ENCODE peak calls at places on chromosome 2, in five cellular contexts. W is H9, G is neuronal stem cell, U is H1, S is IMR-90. V is an unnamed sample.

GRCh38 chr2:238600506-238601432 is 174.0 kb downstream of the ASB1 start:
- DNase-seq in S (no peak), W (no peak), U (no peak), G (no peak), V (no peak)

GRCh38 chr2:36367497-36368353 is 12.1 kb downstream of the CRIM1 start:
- DNase-seq in W (no peak), S (no peak), U (no peak), G (no peak), V (peak; percentile 24)

GRCh38 chr2:209331291-209331844 is 92.5 kb upstream of the MAP2 start:
- DNase-seq in U (no peak), S (peak; percentile 28), W (no peak), G (no peak), V (peak; percentile 45)

GRCh38 chr2:181639686-181640085 is 17.2 kb downstream of the CERKL start:
- DNase-seq in G (no peak), W (no peak), S (no peak), U (no peak), V (no peak)

GRCh38 chr2:25981596-25982272 is 563 bp downstream of the KIF3C start:
- DNase-seq in S (no peak), U (peak; percentile 54), W (peak; percentile 45), G (no peak), V (peak; percentile 34)

GRCh38 chr2:160290590-160290989 is 90.5 kb upstream of the ITGB6 start:
- DNase-seq in W (no peak), G (no peak), S (no peak), U (no peak), V (no peak)

GRCh38 chr2:121771976-121772742 is 16.7 kb downstream of the TSN start:
- DNase-seq in U (no peak), S (peak; percentile 32), G (no peak), W (no peak), V (no peak)

GRCh38 chr2:88250402-88250801 is 80.3 kb downstream of the THNSL2 start:
- DNase-seq in U (no peak), G (no peak), S (no peak), W (no peak), V (no peak)

GRCh38 chr2:207928079-207928478 is 97.2 kb downstream of the PLEKHM3 start:
- DNase-seq in W (no peak), S (no peak), U (no peak), G (no peak), V (no peak)

GRCh38 chr2:127771756-127772155 is 39.2 kb downstream of the WDR33 start:
- DNase-seq in U (no peak), G (no peak), S (peak; percentile 70), W (no peak), V (peak; percentile 51)

GRCh38 chr2:135664623-135665068 is 77.0 kb upstream of the UBXN4 start:
- DNase-seq in G (no peak), W (no peak), U (no peak), S (peak; percentile 29), V (no peak)

GRCh38 chr2:218878941-218879761 is 1.5 kb upstream of the WNT10A start:
- DNase-seq in S (no peak), W (no peak), U (no peak), G (no peak), V (no peak)

GRCh38 chr2:191688934-191689695 is 11.2 kb downstream of the NABP1 start:
- DNase-seq in W (no peak), G (no peak), U (no peak), S (peak; percentile 80), V (peak; percentile 56)

GRCh38 chr2:136306801-136307200 is 188.9 kb upstream of the CXCR4 start:
- DNase-seq in S (no peak), U (no peak), G (no peak), W (no peak), V (no peak)

GRCh38 chr2:160694221-160694620 is 200.6 kb upstream of the RBMS1 start:
- DNase-seq in U (no peak), W (no peak), G (no peak), S (no peak), V (no peak)

GRCh38 chr2:75592028-75592427 is 31.3 kb upstream of the EVA1A start:
- DNase-seq in U (no peak), S (peak; percentile 76), G (no peak), W (no peak), V (peak; percentile 92)

GRCh38 chr2:1561259-1561658 is 148.0 kb downstream of the TPO start:
- DNase-seq in W (no peak), U (no peak), G (no peak), S (no peak), V (no peak)

GRCh38 chr2:146481629-146482028 is 1363.2 kb upstream of the ACVR2A start:
- DNase-seq in W (no peak), S (peak; percentile 52), U (no peak), G (no peak), V (no peak)

GRCh38 chr2:127176371-127177311 is 43.5 kb downstream of the CYP27C1 start:
- DNase-seq in W (no peak), G (no peak), U (no peak), S (peak; percentile 32), V (no peak)

GRCh38 chr2:118846667-118847446 is 591 bp downstream of the EN1 start:
- DNase-seq in G (peak; percentile 36), W (peak; percentile 45), S (no peak), U (peak; percentile 59), V (no peak)

GRCh38 chr2:17539993-17540812 is at the start of gene VSNL1:
- DNase-seq in G (peak; percentile 93), U (peak; percentile 94), S (peak; percentile 68), W (peak; percentile 97), V (peak; percentile 92)

GRCh38 chr2:235493402-235493774 is 455 bp upstream of the AGAP1 start:
- DNase-seq in U (no peak), S (peak; percentile 35), G (no peak), W (no peak), V (peak; percentile 74)

GRCh38 chr2:119696494-119697030 is 17.6 kb downstream of the TMEM177 start:
- DNase-seq in U (no peak), S (no peak), G (no peak), W (no peak), V (no peak)

GRCh38 chr2:141741652-141742051 is 389.2 kb downstream of the LRP1B start:
- DNase-seq in S (no peak), G (no peak), U (no peak), W (no peak), V (no peak)

GRCh38 chr2:80199504-80199903 is 105.0 kb downstream of the LRRTM1 start:
- DNase-seq in S (no peak), G (no peak), U (no peak), W (no peak), V (no peak)

GRCh38 chr2:16626997-16627605 is 38.5 kb downstream of the CYRIA start:
- DNase-seq in W (no peak), U (no peak), G (no peak), S (no peak), V (no peak)

GRCh38 chr2:185279999-185280398 is 458.6 kb upstream of the FSIP2 start:
- DNase-seq in W (no peak), G (no peak), S (peak; percentile 3), U (no peak), V (no peak)

GRCh38 chr2:44941551-44942234 is at the start of gene SIX3:
- DNase-seq in G (peak; percentile 94), W (peak; percentile 74), S (no peak), U (no peak), V (no peak)

GRCh38 chr2:148161909-148162308 is 141.0 kb downstream of the MBD5 start:
- DNase-seq in G (no peak), W (no peak), U (no peak), S (no peak), V (no peak)

DNA sequence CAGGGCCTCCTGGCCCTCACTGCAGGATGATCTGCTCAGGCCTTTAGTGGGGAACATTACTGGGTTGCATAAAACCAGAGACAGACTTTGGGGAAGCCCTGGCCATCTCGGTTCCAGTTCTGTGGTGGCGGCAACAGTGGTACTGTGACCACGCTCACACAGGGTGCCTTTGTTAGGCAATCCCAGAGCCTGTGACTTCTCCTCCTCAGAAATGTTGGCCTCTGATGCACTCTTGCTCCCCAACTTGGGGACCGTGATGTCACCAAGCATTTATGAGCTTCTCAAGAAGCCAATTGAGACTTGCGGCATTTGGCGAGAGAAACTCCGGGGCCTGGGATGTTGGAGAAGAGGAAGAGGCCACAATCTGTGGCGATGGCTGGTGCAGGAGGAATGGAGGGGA is 80.9 kb upstream of the PKDCC start:
- DNase-seq in U (no peak), S (no peak), G (no peak), W (no peak), V (peak; percentile 21)
- H4K8ac ChIP-seq in U (peak overlapping the region; percentile 5), S (no peak overlapping the region), G (no peak overlapping the region), W (no peak overlapping the region), V (peak overlapping the region; percentile 13)

GRCh38 chr2:31248139-31248538 is 14.2 kb downstream of the EHD3 start:
- DNase-seq in W (no peak), G (no peak), S (no peak), U (no peak), V (no peak)
- H2AK5ac ChIP-seq in W (no peak overlapping the region), G (no peak overlapping the region), S (no peak overlapping the region), U (no peak overlapping the region), V (no peak overlapping the region)

GRCh38 chr2:177467646-177468045 is 75.1 kb downstream of the AGPS start:
- DNase-seq in S (peak; percentile 76), G (no peak), U (no peak), W (no peak), V (peak; percentile 54)

GRCh38 chr2:177474904-177475474 is 82.4 kb downstream of the AGPS start:
- DNase-seq in U (no peak), S (peak; percentile 52), G (no peak), W (no peak), V (peak; percentile 80)

GRCh38 chr2:177476897-177477296 is 84.3 kb downstream of the AGPS start:
- DNase-seq in G (no peak), W (no peak), U (no peak), S (no peak), V (no peak)

GRCh38 chr2:177474301-177474700 is 81.7 kb downstream of the AGPS start:
- DNase-seq in W (no peak), U (no peak), G (no peak), S (no peak), V (no peak)

DNA sequence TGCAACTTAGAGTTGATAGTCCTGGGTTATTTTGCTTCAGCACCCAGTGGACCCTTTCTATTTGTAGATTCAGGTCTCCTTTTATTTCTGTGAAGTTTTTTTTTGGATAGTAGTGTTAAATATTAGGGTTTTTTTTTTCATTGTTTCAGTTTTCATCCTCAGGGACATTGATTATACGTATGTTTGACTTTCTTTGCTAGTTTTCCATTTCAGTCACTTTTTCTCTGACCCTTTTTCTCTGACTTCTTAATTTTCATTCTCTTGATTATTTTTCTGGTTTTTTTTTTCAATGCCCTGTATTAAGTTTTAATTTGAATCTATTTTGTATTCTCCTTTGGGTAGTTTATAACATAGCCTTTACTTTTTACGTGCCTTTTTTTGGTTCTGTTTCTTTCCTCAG is 79.4 kb downstream of the AGPS start:
- DNase-seq in W (no peak), U (no peak), G (no peak), S (no peak), V (no peak)
- H4K8ac ChIP-seq in W (no peak overlapping the region), U (no peak overlapping the region), G (no peak overlapping the region), S (no peak overlapping the region), V (no peak overlapping the region)

DNA sequence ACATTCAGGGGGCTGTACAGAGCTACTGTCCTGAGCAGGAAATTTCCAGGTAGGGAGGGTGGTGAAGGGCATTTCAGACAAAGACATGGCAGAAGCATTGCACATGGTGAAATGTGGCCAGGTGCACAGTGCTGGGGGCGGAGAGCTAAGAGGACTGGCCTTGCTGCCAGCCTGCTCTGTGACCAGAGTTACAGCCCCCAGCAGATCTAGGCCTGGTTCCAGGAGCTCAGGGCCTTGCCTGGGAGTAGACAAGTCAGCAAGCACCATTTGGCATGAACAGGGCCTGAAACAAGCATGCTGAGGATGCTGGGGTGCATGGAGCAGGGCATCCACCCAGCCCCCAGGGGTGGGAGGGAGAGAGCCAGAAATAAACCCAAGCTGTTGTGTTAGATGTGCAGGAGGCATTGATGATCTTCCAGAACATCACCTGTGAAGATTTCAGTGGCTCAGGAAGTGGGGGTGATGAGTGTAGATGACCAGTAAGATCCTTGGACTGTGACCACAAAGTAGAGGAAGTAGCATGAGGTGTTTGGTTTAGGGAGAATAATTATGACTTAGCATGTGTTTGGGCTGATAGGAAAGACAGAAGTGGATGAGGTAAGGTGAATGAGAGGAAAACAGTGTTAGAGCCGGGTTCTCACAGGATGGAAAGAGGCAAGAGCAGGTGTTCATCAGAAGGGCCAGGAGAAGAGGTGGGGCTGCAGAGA is 61.1 kb downstream of the COA5 start:
- DNase-seq in W (no peak), U (no peak), S (no peak), G (no peak), V (no peak)
- H2AK5ac ChIP-seq in W (no peak overlapping the region), U (no peak overlapping the region), S (no peak overlapping the region), G (no peak overlapping the region), V (no peak overlapping the region)